ENCODE peak calls at places on chromosomes 1 and 21, in four cellular contexts. M, Z, N and K are unnamed samples.

GRCh38 chr1:181089017-181089776 is 697 bp downstream of the IER5 start:
- DNase-seq in M (peak; percentile 75), Z (no peak), N (peak; percentile 27), K (no peak)

GRCh38 chr1:99818063-99818699 is 32.0 kb upstream of the AGL start:
- DNase-seq in M (no peak), Z (no peak), N (no peak), K (no peak)

GRCh38 chr1:208247696-208248095 is 3.5 kb upstream of the PLXNA2 start:
- DNase-seq in M (no peak), Z (no peak), N (no peak), K (no peak)

GRCh38 chr21:46119565-46120271 is 21.8 kb downstream of the COL6A2 start:
- DNase-seq in M (peak; percentile 62), Z (no peak), N (no peak), K (no peak)

GRCh38 chr21:31284797-31285397 is 59.2 kb downstream of the TIAM1 start:
- DNase-seq in M (no peak), Z (peak; percentile 17), N (no peak), K (peak; percentile 55)

GRCh38 chr1:205373022-205373421 is 16.3 kb upstream of the KLHDC8A start:
- DNase-seq in M (no peak), Z (no peak), N (no peak), K (no peak)

GRCh38 chr1:17599301-17600300 is 60.1 kb downstream of the ARHGEF10L start:
- DNase-seq in M (peak; percentile 73), Z (no peak), N (no peak), K (no peak)

GRCh38 chr1:15741183-15741850 is 982 bp upstream of the TMEM82 start:
- DNase-seq in M (peak; percentile 86), Z (peak; percentile 87), N (peak; percentile 71), K (peak; percentile 78)

GRCh38 chr1:202656951-202657646 is 53.2 kb downstream of the SYT2 start:
- DNase-seq in M (no peak), Z (peak; percentile 61), N (no peak), K (peak; percentile 68)

GRCh38 chr1:193260925-193261324 is 74.5 kb upstream of the B3GALT2 start:
- DNase-seq in M (no peak), Z (no peak), N (no peak), K (no peak)

GRCh38 chr1:45569962-45570581 is 13.8 kb upstream of the NASP start:
- DNase-seq in M (peak; percentile 74), Z (peak; percentile 70), N (peak; percentile 67), K (peak; percentile 47)

GRCh38 chr1:54815086-54815876 is 14.2 kb upstream of the TTC22 start:
- DNase-seq in M (no peak), Z (no peak), N (no peak), K (no peak)

GRCh38 chr1:97603776-97604175 is 317.1 kb downstream of the DPYD start:
- DNase-seq in M (no peak), Z (no peak), N (no peak), K (no peak)

GRCh38 chr1:58727363-58727762 is 27.5 kb upstream of the MYSM1 start:
- DNase-seq in M (no peak), Z (peak; percentile 88), N (no peak), K (peak; percentile 54)

GRCh38 chr1:178973671-178974091 is 52.0 kb upstream of the FAM20B start:
- DNase-seq in M (no peak), Z (no peak), N (no peak), K (no peak)

GRCh38 chr1:16986596-16987361 is 6.4 kb upstream of the MFAP2 start:
- DNase-seq in M (no peak), Z (no peak), N (no peak), K (no peak)

GRCh38 chr1:182348916-182349747 is 42.5 kb downstream of the GLUL start:
- DNase-seq in M (no peak), Z (no peak), N (no peak), K (no peak)

GRCh38 chr1:6723621-6724428 is 22.2 kb upstream of the DNAJC11 start:
- DNase-seq in M (no peak), Z (no peak), N (no peak), K (no peak)

GRCh38 chr1:185045793-185046441 is 559 bp downstream of the RNF2 start:
- DNase-seq in M (peak; percentile 76), Z (peak; percentile 60), N (peak; percentile 26), K (peak; percentile 38)